ENCODE peak calls at places on chromosome 5, in four cellular contexts. One of them, this sample, is unnamed.

GRCh38 chr5:34415559-34416198 is 240.4 kb upstream of the RAI14 start:
- DNase-seq in pancreas: no peak
- DNase-seq in neural crest cell: no peak
- DNase-seq in CD8-positive, alpha-beta T cell: no peak
- DNase-seq in this sample: no peak

GRCh38 chr5:76926329-76927105 is 26.3 kb upstream of the CRHBP start:
- DNase-seq in pancreas: no peak
- DNase-seq in neural crest cell: no peak
- DNase-seq in CD8-positive, alpha-beta T cell: no peak
- DNase-seq in this sample: no peak

GRCh38 chr5:141845371-141845821 is 32.8 kb downstream of the PCDH1 start:
- DNase-seq in pancreas: no peak
- DNase-seq in neural crest cell: no peak
- DNase-seq in CD8-positive, alpha-beta T cell: no peak
- DNase-seq in this sample: peak

GRCh38 chr5:141914154-141914743 is 9.4 kb upstream of the DELE1 start:
- DNase-seq in pancreas: no peak
- DNase-seq in neural crest cell: peak
- DNase-seq in CD8-positive, alpha-beta T cell: peak
- DNase-seq in this sample: peak

GRCh38 chr5:138720840-138721239 is 32.4 kb upstream of the CTNNA1 start:
- DNase-seq in pancreas: no peak
- DNase-seq in neural crest cell: no peak
- DNase-seq in CD8-positive, alpha-beta T cell: no peak
- DNase-seq in this sample: peak

GRCh38 chr5:9829621-9830020 is 199.5 kb upstream of the TAS2R1 start:
- DNase-seq in pancreas: no peak
- DNase-seq in neural crest cell: no peak
- DNase-seq in CD8-positive, alpha-beta T cell: no peak
- DNase-seq in this sample: no peak

GRCh38 chr5:39132128-39132447 is 57.9 kb upstream of the RICTOR start:
- DNase-seq in pancreas: no peak
- DNase-seq in neural crest cell: no peak
- DNase-seq in CD8-positive, alpha-beta T cell: no peak
- DNase-seq in this sample: no peak

GRCh38 chr5:59146729-59147128 is 563.9 kb downstream of the RAB3C start:
- DNase-seq in pancreas: no peak
- DNase-seq in neural crest cell: no peak
- DNase-seq in CD8-positive, alpha-beta T cell: no peak
- DNase-seq in this sample: no peak

GRCh38 chr5:158925314-158925713 is 174.4 kb downstream of the EBF1 start:
- DNase-seq in pancreas: no peak
- DNase-seq in neural crest cell: no peak
- DNase-seq in CD8-positive, alpha-beta T cell: no peak
- DNase-seq in this sample: no peak

GRCh38 chr5:54761213-54761701 is 224.1 kb downstream of the ESM1 start:
- DNase-seq in pancreas: no peak
- DNase-seq in neural crest cell: no peak
- DNase-seq in CD8-positive, alpha-beta T cell: no peak
- DNase-seq in this sample: no peak

GRCh38 chr5:156824800-156825199 is 25.3 kb upstream of the PPP1R2B start:
- DNase-seq in pancreas: no peak
- DNase-seq in neural crest cell: no peak
- DNase-seq in CD8-positive, alpha-beta T cell: no peak
- DNase-seq in this sample: peak

GRCh38 chr5:75167345-75167744 is 69.3 kb downstream of the ANKRD31 start:
- DNase-seq in pancreas: no peak
- DNase-seq in neural crest cell: no peak
- DNase-seq in CD8-positive, alpha-beta T cell: no peak
- DNase-seq in this sample: no peak

GRCh38 chr5:89203611-89204010 is 320.6 kb upstream of the MEF2C start:
- DNase-seq in pancreas: no peak
- DNase-seq in neural crest cell: no peak
- DNase-seq in CD8-positive, alpha-beta T cell: no peak
- DNase-seq in this sample: no peak

GRCh38 chr5:142686210-142686734 is 382 bp upstream of the FGF1 start:
- DNase-seq in pancreas: no peak
- DNase-seq in neural crest cell: no peak
- DNase-seq in CD8-positive, alpha-beta T cell: no peak
- DNase-seq in this sample: no peak